ENCODE peak calls at places on chromosomes 4 and X, in seven cellular contexts. One of them, this sample, is unnamed. For H3K4me1 and H3K9me3, the result is how much of the 10 kb centered on the place peaks cover.

GRCh38 chr4:84964995-84965557 is 1.4 kb downstream of the WDFY3 start:
- DNase-seq in A549: no peak
- DNase-seq in heart left ventricle: no peak
- DNase-seq in suprapubic skin: no peak
- DNase-seq in tibial artery: no peak
- DNase-seq in esophagus squamous epithelium: no peak
- DNase-seq in small intestine: no peak
- DNase-seq in this sample: no peak

GRCh38 chrX:40152173-40152705 is 54.5 kb upstream of the BCOR start:
- DNase-seq in suprapubic skin: no peak
- DNase-seq in esophagus squamous epithelium: no peak
- DNase-seq in heart left ventricle: peak
- DNase-seq in tibial artery: peak
- DNase-seq in small intestine: no peak
- DNase-seq in A549: no peak
- DNase-seq in this sample: peak

GRCh38 chr4:139229534-139230039 is 50.4 kb downstream of the MGARP start:
- DNase-seq in tibial artery: no peak
- DNase-seq in suprapubic skin: no peak
- DNase-seq in A549: peak
- DNase-seq in small intestine: peak
- DNase-seq in esophagus squamous epithelium: no peak
- DNase-seq in heart left ventricle: no peak
- DNase-seq in this sample: no peak

GRCh38 chr4:186999676-187000075 is 276.0 kb upstream of the FAT1 start:
- DNase-seq in esophagus squamous epithelium: no peak
- DNase-seq in tibial artery: no peak
- DNase-seq in heart left ventricle: no peak
- DNase-seq in suprapubic skin: no peak
- DNase-seq in small intestine: no peak
- DNase-seq in A549: no peak
- DNase-seq in this sample: no peak

GRCh38 chrX:40644821-40645358 is 2.5 kb downstream of the CXorf38 start:
- DNase-seq in small intestine: peak
- DNase-seq in esophagus squamous epithelium: peak
- DNase-seq in tibial artery: peak
- DNase-seq in heart left ventricle: peak
- DNase-seq in A549: peak
- DNase-seq in suprapubic skin: peak
- DNase-seq in this sample: peak

GRCh38 chr4:162117051-162117450 is 46.7 kb downstream of the FSTL5 start:
- DNase-seq in A549: no peak
- DNase-seq in heart left ventricle: no peak
- DNase-seq in esophagus squamous epithelium: no peak
- DNase-seq in small intestine: no peak
- DNase-seq in suprapubic skin: no peak
- DNase-seq in tibial artery: no peak
- DNase-seq in this sample: no peak

GRCh38 chr4:51840791-51841190 is 2.2 kb upstream of the DCUN1D4 start:
- DNase-seq in small intestine: no peak
- DNase-seq in suprapubic skin: no peak
- DNase-seq in esophagus squamous epithelium: no peak
- DNase-seq in heart left ventricle: no peak
- DNase-seq in A549: no peak
- DNase-seq in tibial artery: no peak
- DNase-seq in this sample: no peak

GRCh38 chr4:86441175-86441960 is 81.5 kb upstream of the MAPK10 start:
- DNase-seq in tibial artery: no peak
- DNase-seq in heart left ventricle: no peak
- DNase-seq in esophagus squamous epithelium: no peak
- DNase-seq in small intestine: no peak
- DNase-seq in suprapubic skin: no peak
- DNase-seq in A549: peak
- DNase-seq in this sample: no peak

GRCh38 chrX:13376857-13377441 is 57.1 kb upstream of the ATXN3L start:
- DNase-seq in small intestine: no peak
- DNase-seq in esophagus squamous epithelium: no peak
- DNase-seq in heart left ventricle: peak
- DNase-seq in suprapubic skin: no peak
- DNase-seq in tibial artery: no peak
- DNase-seq in A549: no peak
- DNase-seq in this sample: no peak

GRCh38 chr4:147754037-147754445 is 22.2 kb downstream of the ARHGAP10 start:
- DNase-seq in tibial artery: no peak
- DNase-seq in heart left ventricle: no peak
- DNase-seq in small intestine: no peak
- DNase-seq in suprapubic skin: no peak
- DNase-seq in esophagus squamous epithelium: no peak
- DNase-seq in A549: peak
- DNase-seq in this sample: no peak

GRCh38 chrX:97685753-97686152 is 802.0 kb downstream of the RPA4 start:
- DNase-seq in heart left ventricle: no peak
- DNase-seq in esophagus squamous epithelium: no peak
- DNase-seq in suprapubic skin: no peak
- DNase-seq in A549: peak
- DNase-seq in tibial artery: no peak
- DNase-seq in small intestine: peak
- DNase-seq in this sample: peak

DNA sequence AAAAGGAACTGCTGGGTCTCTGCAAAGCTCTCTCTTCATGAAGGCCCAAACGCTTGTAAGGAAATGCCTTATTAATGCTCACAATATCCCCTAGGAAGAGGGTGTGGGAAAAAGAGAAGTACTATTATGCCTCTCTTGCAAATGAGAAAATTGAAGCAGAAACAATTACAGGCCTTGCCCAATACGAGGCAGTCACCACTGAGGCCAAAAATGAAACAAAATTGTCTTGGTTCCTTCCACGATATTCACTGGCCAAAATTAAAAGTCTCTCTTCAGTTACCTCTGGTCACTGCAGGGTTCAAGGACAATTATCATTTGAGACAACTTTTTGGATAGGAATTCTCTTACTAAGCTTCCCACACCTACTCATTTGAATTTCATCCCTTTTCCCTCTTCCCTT is 3.1 kb downstream of the SCARB2 start:
- DNase-seq in heart left ventricle: no peak
- DNase-seq in suprapubic skin: no peak
- DNase-seq in A549: no peak
- DNase-seq in esophagus squamous epithelium: no peak
- DNase-seq in tibial artery: no peak
- DNase-seq in small intestine: no peak
- DNase-seq in this sample: no peak
- H3K4me1 ChIP-seq in heart left ventricle: half or more
- H3K4me1 ChIP-seq in suprapubic skin: half or more
- H3K4me1 ChIP-seq in A549: under half
- H3K4me1 ChIP-seq in esophagus squamous epithelium: under half
- H3K4me1 ChIP-seq in tibial artery: half or more
- H3K4me1 ChIP-seq in small intestine: under half
- H3K4me1 ChIP-seq in this sample: under half

DNA sequence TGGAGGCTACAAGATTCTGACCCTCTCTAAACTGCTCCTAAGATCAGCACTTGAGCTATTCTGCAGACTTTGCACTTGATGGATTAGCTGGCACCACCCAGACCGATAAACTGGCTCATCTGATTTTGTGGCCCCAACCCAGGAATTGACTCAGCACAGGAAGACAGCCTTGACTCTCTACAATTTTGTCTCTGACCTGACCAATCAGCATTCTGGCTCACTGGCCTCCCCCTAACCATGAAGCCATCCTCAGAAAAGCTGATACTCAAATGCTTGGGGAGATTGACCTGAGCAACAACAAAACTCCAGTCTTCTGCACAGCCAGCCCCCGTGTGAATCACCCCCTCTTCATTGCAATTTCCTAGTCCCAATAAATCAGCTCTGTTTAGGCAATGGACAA is 195.4 kb upstream of the PPP1R2C start:
- DNase-seq in heart left ventricle: no peak
- DNase-seq in suprapubic skin: no peak
- DNase-seq in esophagus squamous epithelium: no peak
- DNase-seq in small intestine: peak
- DNase-seq in tibial artery: no peak
- DNase-seq in A549: no peak
- DNase-seq in this sample: no peak
- H3K9me3 ChIP-seq in heart left ventricle: under half
- H3K9me3 ChIP-seq in suprapubic skin: under half
- H3K9me3 ChIP-seq in esophagus squamous epithelium: under half
- H3K9me3 ChIP-seq in small intestine: under half
- H3K9me3 ChIP-seq in tibial artery: under half
- H3K9me3 ChIP-seq in A549: under half
- H3K9me3 ChIP-seq in this sample: under half

GRCh38 chr4:64738240-64738639 is 329.0 kb upstream of the TECRL start:
- DNase-seq in A549: no peak
- DNase-seq in small intestine: no peak
- DNase-seq in tibial artery: no peak
- DNase-seq in esophagus squamous epithelium: no peak
- DNase-seq in heart left ventricle: no peak
- DNase-seq in suprapubic skin: no peak
- DNase-seq in this sample: no peak

GRCh38 chr4:64736999-64737853 is 328.0 kb upstream of the TECRL start:
- DNase-seq in suprapubic skin: no peak
- DNase-seq in esophagus squamous epithelium: no peak
- DNase-seq in heart left ventricle: no peak
- DNase-seq in tibial artery: no peak
- DNase-seq in small intestine: no peak
- DNase-seq in A549: no peak
- DNase-seq in this sample: no peak
- H3K27ac ChIP-seq in suprapubic skin: no peak
- H3K27ac ChIP-seq in esophagus squamous epithelium: no peak
- H3K27ac ChIP-seq in heart left ventricle: no peak
- H3K27ac ChIP-seq in tibial artery: no peak
- H3K27ac ChIP-seq in small intestine: no peak
- H3K27ac ChIP-seq in A549: no peak
- H3K27ac ChIP-seq in this sample: no peak

DNA sequence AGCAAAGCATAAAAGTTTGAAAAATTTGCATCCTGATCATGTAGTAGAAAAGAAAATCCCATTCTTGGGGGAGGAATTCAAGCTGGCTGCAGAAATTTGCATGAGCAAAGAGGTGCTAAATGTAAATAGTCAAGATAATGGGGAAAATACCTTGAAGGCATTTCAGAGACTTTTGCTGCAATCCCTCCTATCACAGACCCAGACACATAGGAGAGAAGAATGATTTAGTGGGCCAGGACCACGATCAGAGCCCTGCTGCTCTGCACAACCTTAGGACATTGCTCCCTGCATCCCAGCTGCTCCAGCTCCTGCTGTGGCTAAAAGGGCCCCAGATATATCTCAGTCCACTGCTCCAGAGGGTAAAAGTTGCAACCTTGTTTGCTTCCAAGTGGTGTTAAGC is 1439.7 kb upstream of the AGA start:
- DNase-seq in heart left ventricle: no peak
- DNase-seq in suprapubic skin: no peak
- DNase-seq in small intestine: no peak
- DNase-seq in tibial artery: no peak
- DNase-seq in A549: no peak
- DNase-seq in esophagus squamous epithelium: no peak
- DNase-seq in this sample: no peak
- H3K4me1 ChIP-seq in heart left ventricle: under half
- H3K4me1 ChIP-seq in suprapubic skin: under half
- H3K4me1 ChIP-seq in small intestine: under half
- H3K4me1 ChIP-seq in tibial artery: under half
- H3K4me1 ChIP-seq in A549: under half
- H3K4me1 ChIP-seq in esophagus squamous epithelium: under half
- H3K4me1 ChIP-seq in this sample: under half

DNA sequence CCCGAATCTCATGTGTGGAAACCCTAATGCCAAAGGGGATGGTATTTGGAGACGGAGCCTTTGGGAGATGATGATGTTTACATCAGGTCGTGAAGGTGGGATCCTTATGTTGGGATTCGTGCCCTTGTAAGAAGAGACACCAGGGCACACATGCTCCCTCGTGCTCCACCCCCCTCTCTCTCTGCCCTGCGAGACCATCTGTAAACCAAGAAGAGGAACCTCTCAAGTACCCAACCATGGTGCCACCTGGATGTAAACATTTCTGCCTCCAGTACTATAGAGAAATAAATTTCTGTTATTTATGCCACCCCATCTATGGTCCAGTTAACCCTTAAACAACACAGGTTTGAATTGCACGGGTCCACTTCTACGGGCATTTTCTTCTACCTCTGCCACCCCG is 179.4 kb downstream of the DHRSX start:
- DNase-seq in tibial artery: no peak
- DNase-seq in A549: no peak
- DNase-seq in small intestine: no peak
- DNase-seq in heart left ventricle: no peak
- DNase-seq in esophagus squamous epithelium: no peak
- DNase-seq in suprapubic skin: no peak
- DNase-seq in this sample: no peak
- H3K9me3 ChIP-seq in tibial artery: under half
- H3K9me3 ChIP-seq in A549: under half
- H3K9me3 ChIP-seq in small intestine: under half
- H3K9me3 ChIP-seq in heart left ventricle: under half
- H3K9me3 ChIP-seq in esophagus squamous epithelium: under half
- H3K9me3 ChIP-seq in suprapubic skin: under half
- H3K9me3 ChIP-seq in this sample: under half

This sample was measured in right cardiac atrium.